ENCODE peak calls at places on chromosomes 7 and 10, in nine cellular contexts. A, X, K, Y, C, W, T, G and Q are unnamed samples.

GRCh38 chr10:12980080-12980656 is 21.3 kb downstream of the CCDC3 start:
- DNase-seq in A (no peak), X (no peak), K (no peak), Y (peak; percentile 25), C (no peak), W (no peak), T (no peak), G (no peak), Q (no peak)

GRCh38 chr7:55432937-55433784 is 68.0 kb downstream of the LANCL2 start:
- DNase-seq in A (peak; percentile 51), X (no peak), K (peak; percentile 58), Y (peak; percentile 31), C (no peak), W (peak; percentile 65), T (no peak), G (no peak), Q (no peak)

GRCh38 chr10:15245530-15245929 is 77.0 kb upstream of the NMT2 start:
- DNase-seq in A (no peak), X (no peak), K (no peak), Y (peak; percentile 38), C (no peak), W (peak; percentile 61), T (no peak), G (peak; percentile 51), Q (no peak)

GRCh38 chr7:151110941-151111645 is 24.8 kb downstream of the AGAP3 start:
- DNase-seq in A (peak; percentile 82), X (peak; percentile 81), K (peak; percentile 65), Y (peak; percentile 72), C (peak; percentile 86), W (peak; percentile 77), T (peak; percentile 83), G (peak; percentile 82), Q (peak; percentile 76)

GRCh38 chr10:15313034-15313433 is 58.1 kb downstream of the FAM171A1 start:
- DNase-seq in A (no peak), X (no peak), K (no peak), Y (no peak), C (no peak), W (no peak), T (no peak), G (no peak), Q (no peak)

GRCh38 chr10:64558094-64558870 is 1037.1 kb downstream of the REEP3 start:
- DNase-seq in A (no peak), X (no peak), K (no peak), Y (no peak), C (no peak), W (no peak), T (no peak), G (no peak), Q (no peak)

GRCh38 chr7:77258014-77258413 is 58.4 kb upstream of the FGL2 start:
- DNase-seq in A (no peak), X (no peak), K (peak; percentile 59), Y (no peak), C (no peak), W (no peak), T (no peak), G (no peak), Q (no peak)

GRCh38 chr10:50605280-50606270 is 18.2 kb downstream of the SGMS1 start:
- DNase-seq in A (peak; percentile 50), X (peak; percentile 45), K (peak; percentile 94), Y (no peak), C (peak; percentile 69), W (peak; percentile 73), T (no peak), G (no peak), Q (no peak)

GRCh38 chr10:118041316-118041715 is 5.4 kb downstream of the RAB11FIP2 start:
- DNase-seq in A (no peak), X (no peak), K (peak; percentile 68), Y (no peak), C (no peak), W (no peak), T (no peak), G (no peak), Q (no peak)

GRCh38 chr10:6187278-6187677 is 15.5 kb upstream of the PFKFB3 start:
- DNase-seq in A (no peak), X (no peak), K (no peak), Y (no peak), C (no peak), W (no peak), T (no peak), G (no peak), Q (no peak)

GRCh38 chr7:157080111-157080730 is 58.5 kb upstream of the UBE3C start:
- DNase-seq in A (no peak), X (no peak), K (peak; percentile 17), Y (no peak), C (no peak), W (no peak), T (no peak), G (no peak), Q (no peak)

GRCh38 chr7:150503155-150503554 is 11.5 kb upstream of the GIMAP7 start:
- DNase-seq in A (no peak), X (no peak), K (no peak), Y (no peak), C (no peak), W (no peak), T (no peak), G (no peak), Q (no peak)

GRCh38 chr10:29731760-29732159 is 97.0 kb upstream of the SVIL start:
- DNase-seq in A (no peak), X (peak; percentile 25), K (no peak), Y (no peak), C (no peak), W (no peak), T (no peak), G (no peak), Q (no peak)

GRCh38 chr10:130336612-130337304 is 200.6 kb downstream of the GLRX3 start:
- DNase-seq in A (no peak), X (no peak), K (no peak), Y (peak; percentile 10), C (no peak), W (no peak), T (no peak), G (no peak), Q (no peak)
- TF ChIP-seq CTCF in A (no peak), X (no peak), K (no peak), Y (peak; percentile 48), C (no peak), W (no peak), T (no peak), G (no peak), Q (no peak)

GRCh38 chr10:71136036-71136690 is 76.2 kb upstream of the UNC5B start:
- DNase-seq in A (no peak), X (no peak), K (no peak), Y (peak; percentile 38), C (no peak), W (no peak), T (no peak), G (no peak), Q (no peak)

GRCh38 chr10:71135276-71135675 is 77.1 kb upstream of the UNC5B start:
- DNase-seq in A (no peak), X (no peak), K (no peak), Y (no peak), C (no peak), W (no peak), T (no peak), G (no peak), Q (no peak)

GRCh38 chr10:71133710-71134686 is 78.4 kb upstream of the UNC5B start:
- DNase-seq in A (no peak), X (no peak), K (no peak), Y (no peak), C (no peak), W (no peak), T (no peak), G (no peak), Q (no peak)

GRCh38 chr10:71132321-71132810 is 80.0 kb upstream of the UNC5B start:
- DNase-seq in A (no peak), X (no peak), K (no peak), Y (no peak), C (no peak), W (no peak), T (no peak), G (peak; percentile 34), Q (no peak)

GRCh38 chr10:71134732-71135211 is 77.6 kb upstream of the UNC5B start:
- DNase-seq in A (no peak), X (no peak), K (no peak), Y (no peak), C (no peak), W (no peak), T (no peak), G (no peak), Q (no peak)
- TF ChIP-seq CTCF in A (no peak), X (no peak), K (no peak), Y (no peak), C (no peak), W (no peak), T (no peak), G (no peak), Q (no peak)

GRCh38 chr10:93115661-93116383 is 42.1 kb downstream of the CYP26A1 start:
- DNase-seq in A (peak; percentile 75), X (peak; percentile 75), K (peak; percentile 60), Y (peak; percentile 76), C (peak; percentile 76), W (peak; percentile 81), T (peak; percentile 60), G (peak; percentile 76), Q (peak; percentile 62)
- TF ChIP-seq CTCF in A (peak; percentile 29), X (peak; percentile 48), K (peak; percentile 68), Y (peak; percentile 60), C (no peak), W (peak; percentile 71), T (peak; percentile 51), G (peak; percentile 54), Q (peak; percentile 47)

GRCh38 chr7:117401293-117402002 is 25.8 kb downstream of the ASZ1 start:
- DNase-seq in A (peak; percentile 43), X (no peak), K (no peak), Y (peak; percentile 31), C (no peak), W (peak; percentile 24), T (no peak), G (peak; percentile 23), Q (no peak)
- TF ChIP-seq CTCF in A (peak; percentile 38), X (no peak), K (peak; percentile 47), Y (peak; percentile 46), C (no peak), W (peak; percentile 40), T (no peak), G (peak; percentile 62), Q (no peak)